ENCODE peak calls at places on chromosomes 12 and 14, in ten cellular contexts. E is NCI-H1694; M is body of pancreas; N is NAMALWA; H is endothelial cell; T is cardiac fibroblast; Y is NCI-H2081; W is AG08395; Q is stimulated activated naive CD8-positive, alpha-beta T cell treated with anti-CD3 and anti-CD28 coated beads, Interleukin-15, Interleukin-2, amounts not matched to agents 100 U/mL and 50 U/mL, for 24 hours; G is hypothalamus. L is an unnamed sample.

GRCh38 chr14:77509366-77509765 is 10.8 kb upstream of the ISM2 start:
- DNase-seq in E (no peak), M (no peak), N (no peak), H (no peak), T (no peak), Y (no peak), W (no peak), Q (no peak), G (no peak), L (no peak)

GRCh38 chr12:64610660-64611429 is 550 bp downstream of the RASSF3 start:
- DNase-seq in E (no peak), M (peak), N (peak), H (peak), T (peak), Y (peak), W (peak), Q (peak), G (no peak), L (peak)

GRCh38 chr14:98951521-98952152 is 320.4 kb downstream of the BCL11B start:
- DNase-seq in E (no peak), M (no peak), N (no peak), H (no peak), T (no peak), Y (no peak), W (no peak), Q (no peak), G (no peak), L (no peak)

GRCh38 chr14:102579696-102580551 is 12.5 kb upstream of the RCOR1 start:
- DNase-seq in E (peak), M (peak), N (no peak), H (no peak), T (peak), Y (no peak), W (peak), Q (no peak), G (no peak), L (peak)

GRCh38 chr14:59055439-59056045 is 132.9 kb upstream of the DAAM1 start:
- DNase-seq in E (peak), M (peak), N (peak), H (no peak), T (peak), Y (peak), W (peak), Q (no peak), G (peak), L (peak)

GRCh38 chr12:103986823-103987222 is 21.2 kb downstream of the TDG start:
- DNase-seq in E (no peak), M (no peak), N (no peak), H (no peak), T (no peak), Y (no peak), W (peak), Q (no peak), G (no peak), L (peak)

GRCh38 chr12:119593578-119594398 is at the start of gene TMEM233:
- DNase-seq in E (no peak), M (no peak), N (no peak), H (peak), T (no peak), Y (no peak), W (no peak), Q (no peak), G (no peak), L (peak)

GRCh38 chr12:57085999-57086950 is 2.6 kb upstream of the NAB2 start:
- DNase-seq in E (peak), M (peak), N (peak), H (peak), T (peak), Y (peak), W (peak), Q (peak), G (peak), L (peak)

GRCh38 chr12:15997910-15998309 is 86.8 kb downstream of the DERA start:
- DNase-seq in E (no peak), M (no peak), N (no peak), H (no peak), T (no peak), Y (no peak), W (no peak), Q (no peak), G (no peak), L (no peak)

L was measured in astrocyte.